ENCODE peak calls at places on chromosomes 6 and 20, in six cellular contexts. P, E, Z, X, F and G are unnamed samples.

GRCh38 chr6:44742201-44742600 is 354.7 kb downstream of the CDC5L start:
- DNase-seq in P (no peak), E (no peak), Z (no peak), X (no peak), F (no peak), G (no peak)

GRCh38 chr6:139251377-139252017 is 40.3 kb downstream of the TXLNB start:
- DNase-seq in P (no peak), E (no peak), Z (no peak), X (no peak), F (no peak), G (no peak)

GRCh38 chr6:57209030-57209429 is 13.1 kb downstream of the RAB23 start:
- DNase-seq in P (no peak), E (no peak), Z (no peak), X (no peak), F (no peak), G (no peak)

GRCh38 chr20:37225146-37225545 is 36.5 kb downstream of the GHRH start:
- DNase-seq in P (no peak), E (no peak), Z (no peak), X (no peak), F (no peak), G (no peak)

GRCh38 chr20:1949306-1949705 is 44.6 kb downstream of the PDYN start:
- DNase-seq in P (no peak), E (no peak), Z (no peak), X (no peak), F (no peak), G (no peak)

GRCh38 chr6:141260627-141261015 is 872.1 kb upstream of the GJE1 start:
- DNase-seq in P (no peak), E (no peak), Z (no peak), X (no peak), F (no peak), G (no peak)

GRCh38 chr6:18237167-18237566 is 27.2 kb downstream of the DEK start:
- DNase-seq in P (no peak), E (no peak), Z (no peak), X (no peak), F (no peak), G (no peak)

GRCh38 chr6:138416201-138416600 is 12.2 kb downstream of the HEBP2 start:
- DNase-seq in P (no peak), E (no peak), Z (no peak), X (no peak), F (no peak), G (no peak)

GRCh38 chr6:143260857-143261256 is 189.6 kb downstream of the ADAT2 start:
- DNase-seq in P (no peak), E (no peak), Z (no peak), X (no peak), F (no peak), G (no peak)

GRCh38 chr6:26296556-26296856 is 68.5 kb upstream of the BTN3A2 start:
- DNase-seq in P (no peak), E (no peak), Z (no peak), X (no peak), F (no peak), G (no peak)

GRCh38 chr6:130840050-130840449 is 12.8 kb downstream of the SMLR1 start:
- DNase-seq in P (no peak), E (no peak), Z (no peak), X (no peak), F (no peak), G (no peak)

GRCh38 chr20:56453347-56453746 is 15.1 kb upstream of the RTF2 start:
- DNase-seq in P (peak), E (no peak), Z (peak), X (no peak), F (no peak), G (no peak)

GRCh38 chr6:124793406-124793805 is 168.8 kb upstream of the RNF217 start:
- DNase-seq in P (no peak), E (no peak), Z (no peak), X (no peak), F (no peak), G (no peak)

GRCh38 chr6:56897789-56898509 is 57.0 kb upstream of the BEND6 start:
- DNase-seq in P (no peak), E (no peak), Z (no peak), X (no peak), F (no peak), G (no peak)

GRCh38 chr20:57473246-57474042 is 51.5 kb downstream of the CTCFL start:
- DNase-seq in P (peak), E (no peak), Z (peak), X (peak), F (no peak), G (peak)

GRCh38 chr6:128303870-128304269 is 216.5 kb downstream of the PTPRK start:
- DNase-seq in P (peak), E (no peak), Z (no peak), X (no peak), F (no peak), G (no peak)

GRCh38 chr20:63858393-63859165 is 2.7 kb upstream of the ABHD16B start:
- DNase-seq in P (peak), E (no peak), Z (no peak), X (peak), F (no peak), G (no peak)

GRCh38 chr6:39555136-39555535 is 170.1 kb downstream of the KIF6 start:
- DNase-seq in P (no peak), E (no peak), Z (no peak), X (no peak), F (no peak), G (no peak)

GRCh38 chr6:56807992-56808342 is 146.9 kb upstream of the BEND6 start:
- DNase-seq in P (no peak), E (no peak), Z (no peak), X (no peak), F (no peak), G (no peak)

GRCh38 chr6:159724778-159725177 is 2.5 kb upstream of the WTAP start:
- DNase-seq in P (no peak), E (no peak), Z (no peak), X (no peak), F (no peak), G (no peak)

GRCh38 chr6:3384346-3385143 is 72.3 kb downstream of the SLC22A23 start:
- DNase-seq in P (no peak), E (no peak), Z (no peak), X (no peak), F (no peak), G (no peak)

GRCh38 chr6:136037885-136038460 is 186.5 kb downstream of the PDE7B start:
- DNase-seq in P (no peak), E (no peak), Z (no peak), X (peak), F (no peak), G (no peak)

GRCh38 chr6:106257195-106257594 is 68.4 kb downstream of the ATG5 start:
- DNase-seq in P (no peak), E (no peak), Z (no peak), X (no peak), F (no peak), G (no peak)

GRCh38 chr6:41604006-41604405 is 34.3 kb upstream of the MDFI start:
- DNase-seq in P (no peak), E (no peak), Z (no peak), X (no peak), F (no peak), G (no peak)

GRCh38 chr20:33377366-33377765 is 24.0 kb downstream of the CDK5RAP1 start:
- DNase-seq in P (no peak), E (no peak), Z (no peak), X (no peak), F (no peak), G (no peak)

GRCh38 chr6:43833996-43834390 is 64.0 kb downstream of the VEGFA start:
- DNase-seq in P (no peak), E (no peak), Z (no peak), X (peak), F (no peak), G (no peak)

GRCh38 chr6:73329201-73329600 is 24.9 kb downstream of the DPPA5 start:
- DNase-seq in P (no peak), E (no peak), Z (no peak), X (no peak), F (no peak), G (no peak)

GRCh38 chr20:23257106-23257761 is 93.4 kb upstream of the NXT1 start:
- DNase-seq in P (no peak), E (no peak), Z (no peak), X (peak), F (no peak), G (no peak)

GRCh38 chr20:10672579-10673127 is 1.1 kb downstream of the JAG1 start:
- DNase-seq in P (peak), E (no peak), Z (peak), X (peak), F (no peak), G (peak)

GRCh38 chr6:56555438-56555872 is 87.2 kb downstream of the DST start:
- DNase-seq in P (no peak), E (no peak), Z (no peak), X (peak), F (no peak), G (no peak)

GRCh38 chr6:140366991-140367390 is 992.5 kb upstream of the CITED2 start:
- DNase-seq in P (no peak), E (no peak), Z (no peak), X (no peak), F (no peak), G (no peak)

GRCh38 chr6:103268335-103268734 is 1591.4 kb downstream of the HACE1 start:
- DNase-seq in P (no peak), E (no peak), Z (no peak), X (no peak), F (no peak), G (no peak)

GRCh38 chr6:13573669-13574110 is 711 bp upstream of the SIRT5 start:
- DNase-seq in P (peak), E (no peak), Z (peak), X (peak), F (no peak), G (no peak)

GRCh38 chr6:92431502-92431901 is 987.9 kb downstream of the EPHA7 start:
- DNase-seq in P (no peak), E (no peak), Z (no peak), X (no peak), F (no peak), G (no peak)

GRCh38 chr20:52318601-52319000 is 127.0 kb upstream of the ZFP64 start:
- DNase-seq in P (no peak), E (no peak), Z (no peak), X (no peak), F (no peak), G (no peak)

GRCh38 chr6:16759181-16759645 is 2.0 kb downstream of the ATXN1 start:
- DNase-seq in P (no peak), E (no peak), Z (no peak), X (peak), F (no peak), G (no peak)

GRCh38 chr6:150471276-150471675 is 102.5 kb downstream of the IYD start:
- DNase-seq in P (no peak), E (no peak), Z (no peak), X (no peak), F (no peak), G (no peak)

GRCh38 chr6:139308936-139309603 is 17.3 kb upstream of the TXLNB start:
- DNase-seq in P (no peak), E (no peak), Z (no peak), X (no peak), F (no peak), G (no peak)